ENCODE peak calls at places on chromosomes 13 and 19, in six cellular contexts. G, Z, Y, F, J and T are unnamed samples.

GRCh38 chr13:100521912-100522490 is 66.6 kb downstream of the GGACT start:
- DNase-seq in G (no peak), Z (no peak), Y (no peak), F (no peak), J (no peak), T (no peak)

GRCh38 chr13:46745062-46745461 is 51.9 kb downstream of the ESD start:
- DNase-seq in G (no peak), Z (no peak), Y (no peak), F (no peak), J (no peak), T (no peak)

GRCh38 chr13:50873481-50873880 is 30.0 kb upstream of the DLEU7 start:
- DNase-seq in G (no peak), Z (no peak), Y (no peak), F (no peak), J (peak; percentile 25), T (no peak)

GRCh38 chr13:25906211-25906661 is 145.6 kb downstream of the SHISA2 start:
- DNase-seq in G (no peak), Z (no peak), Y (no peak), F (no peak), J (no peak), T (no peak)

GRCh38 chr19:16889883-16890460 is 1.2 kb downstream of the F2RL3 start:
- DNase-seq in G (no peak), Z (no peak), Y (no peak), F (no peak), J (no peak), T (no peak)

GRCh38 chr19:31511696-31512095 is 162.5 kb upstream of the TSHZ3 start:
- DNase-seq in G (no peak), Z (no peak), Y (no peak), F (no peak), J (no peak), T (no peak)

GRCh38 chr13:91950803-91951202 is 552.4 kb downstream of the GPC5 start:
- DNase-seq in G (no peak), Z (no peak), Y (no peak), F (no peak), J (no peak), T (no peak)

GRCh38 chr13:24650157-24650556 is 30.1 kb upstream of the ATP12A start:
- DNase-seq in G (no peak), Z (no peak), Y (no peak), F (no peak), J (peak; percentile 79), T (no peak)

GRCh38 chr13:42333613-42334328 is 61.8 kb downstream of the AKAP11 start:
- DNase-seq in G (no peak), Z (no peak), Y (no peak), F (no peak), J (peak; percentile 42), T (no peak)

GRCh38 chr19:8635422-8635821 is 5.0 kb downstream of the NFILZ start:
- DNase-seq in G (no peak), Z (no peak), Y (no peak), F (no peak), J (peak; percentile 75), T (no peak)

GRCh38 chr19:694481-695349 is 537 bp downstream of the PRSS57 start:
- DNase-seq in G (no peak), Z (no peak), Y (no peak), F (peak; percentile 66), J (no peak), T (no peak)

GRCh38 chr19:47003611-47003935 is 16.1 kb upstream of the NPAS1 start:
- DNase-seq in G (no peak), Z (no peak), Y (no peak), F (no peak), J (peak; percentile 29), T (no peak)

GRCh38 chr13:74710006-74710405 is 575.8 kb upstream of the KLF12 start:
- DNase-seq in G (no peak), Z (no peak), Y (no peak), F (no peak), J (peak; percentile 70), T (no peak)

GRCh38 chr19:39246951-39247669 is 1.5 kb downstream of the IFNL4 start:
- DNase-seq in G (no peak), Z (peak; percentile 18), Y (no peak), F (peak; percentile 78), J (peak; percentile 47), T (no peak)

GRCh38 chr19:7507884-7508283 is 8.0 kb upstream of the ZNF358 start:
- DNase-seq in G (peak; percentile 91), Z (peak; percentile 60), Y (peak; percentile 90), F (peak; percentile 95), J (peak; percentile 93), T (peak; percentile 79)

GRCh38 chr19:38478273-38478971 is 44.9 kb downstream of the RYR1 start:
- DNase-seq in G (no peak), Z (no peak), Y (peak; percentile 35), F (no peak), J (peak; percentile 18), T (no peak)

GRCh38 chr19:6677924-6678689 is 8.1 kb upstream of the TNFSF14 start:
- DNase-seq in G (no peak), Z (no peak), Y (no peak), F (peak; percentile 70), J (peak; percentile 20), T (no peak)

GRCh38 chr13:111153977-111154332 is 38.8 kb downstream of the ARHGEF7 start:
- DNase-seq in G (no peak), Z (no peak), Y (no peak), F (no peak), J (no peak), T (peak; percentile 70)

DNA sequence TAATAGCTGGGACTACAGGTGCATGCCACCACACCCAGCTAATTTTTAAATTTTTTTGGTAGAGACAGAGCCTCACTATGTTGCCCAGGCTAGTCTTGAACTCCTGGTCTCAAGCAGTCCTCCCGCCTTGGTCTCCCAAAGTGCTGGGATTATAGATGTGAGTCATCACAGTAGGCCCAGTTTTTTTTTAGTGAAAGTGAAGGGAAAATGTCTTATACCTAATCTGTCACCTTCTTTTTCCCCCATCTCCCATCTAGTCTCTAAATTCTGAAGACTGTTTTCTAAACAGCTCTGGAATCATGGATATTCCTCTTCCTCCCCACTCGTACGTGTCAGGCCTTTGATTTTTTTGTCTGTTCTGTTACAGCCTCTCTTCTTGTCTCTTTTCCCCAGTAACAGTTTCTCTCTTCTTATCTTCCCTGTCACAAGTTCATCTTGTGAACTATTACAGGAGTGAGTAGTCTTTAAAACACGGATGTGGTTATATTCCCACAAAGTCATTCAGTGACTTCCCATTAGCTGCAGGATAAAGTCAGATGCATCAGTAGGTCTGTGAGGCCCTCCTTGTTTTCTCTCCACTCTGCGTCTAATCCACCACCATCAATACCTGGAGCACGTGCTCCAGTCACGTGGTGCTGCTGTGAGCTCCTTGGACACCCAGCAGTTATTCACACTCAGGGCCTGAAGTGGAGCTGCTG is 2.9 kb downstream of the CDC16 start:
- DNase-seq in G (no peak), Z (no peak), Y (no peak), F (no peak), J (no peak), T (no peak)
- H3K27ac ChIP-seq in G (no peak overlapping the region), Z (no peak overlapping the region), Y (no peak overlapping the region), F (no peak overlapping the region), J (no peak overlapping the region), T (no peak overlapping the region)

GRCh38 chr19:11190501-11190900 is 6.8 kb downstream of the KANK2 start:
- DNase-seq in G (no peak), Z (no peak), Y (no peak), F (no peak), J (no peak), T (no peak)
- H3K4me1 ChIP-seq in G (peaks cover 3% of the 10 kb centered on the region), Z (peaks cover 31% of the 10 kb centered on the region), Y (peaks cover 13% of the 10 kb centered on the region), F (peaks cover 3% of the 10 kb centered on the region), J (peaks cover 15% of the 10 kb centered on the region), T (peaks cover 9% of the 10 kb centered on the region)

GRCh38 chr13:109605846-109606245 is 180.5 kb downstream of the IRS2 start:
- DNase-seq in G (no peak), Z (no peak), Y (no peak), F (no peak), J (no peak), T (no peak)

GRCh38 chr13:109608503-109608902 is 177.9 kb downstream of the IRS2 start:
- DNase-seq in G (no peak), Z (no peak), Y (no peak), F (no peak), J (no peak), T (no peak)

GRCh38 chr13:109608032-109608431 is 178.4 kb downstream of the IRS2 start:
- DNase-seq in G (no peak), Z (no peak), Y (no peak), F (no peak), J (no peak), T (no peak)

GRCh38 chr13:109604894-109605293 is 181.5 kb downstream of the IRS2 start:
- DNase-seq in G (no peak), Z (no peak), Y (no peak), F (no peak), J (no peak), T (no peak)

DNA sequence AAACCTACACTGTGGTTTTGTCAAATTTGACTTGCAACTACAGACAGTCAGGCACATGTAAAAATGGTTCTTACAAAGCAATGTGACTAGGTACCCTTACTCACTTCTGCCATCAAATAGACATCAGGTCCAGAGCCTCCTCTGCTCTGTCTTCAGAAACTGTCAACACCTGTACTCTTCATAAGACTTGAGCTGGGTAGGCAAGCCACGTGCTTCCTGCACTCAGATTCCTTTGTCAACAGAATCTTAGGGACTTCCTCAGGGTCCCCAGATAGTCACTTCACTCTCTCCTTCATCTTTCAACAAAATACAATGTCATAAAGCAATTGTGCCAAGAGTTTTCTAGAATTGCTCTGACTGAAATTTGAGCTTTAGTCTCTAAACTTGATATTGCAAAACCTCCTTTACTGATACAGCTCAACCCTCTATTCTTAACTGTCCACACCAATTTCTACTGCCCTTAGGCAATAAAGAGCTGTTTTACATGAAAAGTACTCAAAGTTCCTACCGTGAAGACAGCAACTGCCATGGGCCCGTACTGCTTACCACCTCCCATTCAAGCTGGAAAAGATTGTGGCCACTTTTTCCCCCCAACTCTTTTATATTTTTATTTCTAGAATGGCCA is 179.9 kb downstream of the IRS2 start:
- DNase-seq in G (no peak), Z (no peak), Y (no peak), F (no peak), J (no peak), T (no peak)
- H3K4me3 ChIP-seq in G (no peak overlapping the region), Z (no peak overlapping the region), Y (no peak overlapping the region), F (no peak overlapping the region), J (no peak overlapping the region), T (no peak overlapping the region)

DNA sequence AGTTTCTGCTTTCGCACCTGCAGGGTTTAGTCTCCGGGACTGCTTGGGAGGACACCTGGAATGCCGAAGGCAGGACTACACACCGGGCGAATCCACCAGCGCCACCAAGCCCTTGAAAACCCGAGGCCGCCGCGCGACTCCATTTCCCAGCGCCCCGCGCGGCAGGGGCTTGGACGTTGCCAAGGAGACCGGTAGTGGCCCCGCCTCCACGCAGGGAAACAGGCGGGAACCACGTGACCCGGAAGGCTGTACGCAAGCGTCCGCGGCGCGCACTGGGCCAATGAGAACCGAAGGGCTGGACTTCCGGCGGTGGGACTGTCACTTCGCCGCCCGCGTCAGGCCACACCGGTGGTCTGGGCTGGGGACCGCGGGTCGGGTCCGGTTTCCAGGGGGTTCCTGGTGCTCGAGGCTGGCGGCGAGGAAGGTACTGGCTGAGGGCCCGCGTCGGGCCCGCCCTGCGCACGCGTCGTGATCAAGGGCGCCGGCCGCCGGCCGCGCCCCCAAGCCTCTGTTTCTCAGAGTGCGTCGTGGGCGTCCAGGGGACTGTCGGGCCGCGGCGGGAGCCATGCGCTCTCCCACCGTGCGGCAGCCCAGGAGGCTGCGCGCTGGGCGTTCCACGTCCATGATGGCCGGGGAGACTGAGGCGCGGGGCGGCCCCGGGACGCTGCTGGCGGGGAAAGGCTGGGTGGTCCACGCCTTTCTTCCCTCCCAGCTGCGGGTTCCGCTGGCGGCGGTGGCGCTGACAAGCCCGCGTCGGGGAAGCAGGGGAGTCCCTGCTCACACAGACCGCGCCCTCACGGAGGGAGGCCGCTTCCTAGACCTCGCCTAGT is at the start of gene ZNF324:
- DNase-seq in G (peak; percentile 99), Z (peak; percentile 97), Y (peak; percentile 93), F (peak; percentile 100), J (peak; percentile 100), T (peak; percentile 99)
- H3K27ac ChIP-seq in G (no peak within 1 kb of the TSS), Z (peak within 1 kb of the TSS; percentile 44), Y (peak within 1 kb of the TSS; percentile 70), F (no peak within 1 kb of the TSS), J (peak within 1 kb of the TSS; percentile 47), T (peak within 1 kb of the TSS; percentile 76)

GRCh38 chr19:43749152-43749551 is 5.6 kb downstream of the SMG9 start:
- DNase-seq in G (no peak), Z (no peak), Y (no peak), F (no peak), J (no peak), T (no peak)
- H3K4me1 ChIP-seq in G (no peaks in the 10 kb centered on the region), Z (no peaks in the 10 kb centered on the region), Y (peaks cover 12% of the 10 kb centered on the region), F (peaks cover 4% of the 10 kb centered on the region), J (peaks cover 28% of the 10 kb centered on the region), T (no peaks in the 10 kb centered on the region)